ENCODE peak calls at places on chromosome 10, in nine cellular contexts. O is tibial nerve, N is HCT116, H is AG04449, Q is small intestine, W is ovary, X is NB4, M is hepatocyte, A is IMR-90. I is an unnamed sample.

GRCh38 chr10:111830360-111830759 is 353.2 kb downstream of the GPAM start:
- DNase-seq in H (no peak), Q (no peak), O (no peak), X (no peak), W (no peak), N (no peak), M (no peak), A (no peak), I (no peak)

GRCh38 chr10:43204943-43205671 is 61.8 kb downstream of the RASGEF1A start:
- DNase-seq in M (peak), A (peak), N (peak), H (no peak), W (peak), O (no peak), Q (peak), X (peak), I (peak)

GRCh38 chr10:56905051-56905450 is 544.0 kb upstream of the ZWINT start:
- DNase-seq in Q (no peak), H (no peak), O (no peak), N (no peak), A (no peak), M (no peak), W (no peak), X (no peak), I (no peak)

GRCh38 chr10:25902002-25902401 is 32.0 kb upstream of the MYO3A start:
- DNase-seq in M (no peak), O (no peak), W (no peak), H (no peak), N (no peak), X (no peak), A (no peak), Q (no peak), I (no peak)

GRCh38 chr10:132970641-132971438 is 28.5 kb upstream of the CFAP46 start:
- DNase-seq in N (no peak), X (no peak), O (no peak), H (no peak), A (no peak), Q (no peak), W (no peak), M (no peak), I (no peak)

GRCh38 chr10:132709471-132709951 is 76.4 kb downstream of the NKX6-2 start:
- DNase-seq in A (no peak), H (no peak), N (no peak), W (peak), M (no peak), Q (no peak), O (no peak), X (no peak), I (no peak)

GRCh38 chr10:84308481-84309304 is 19.7 kb upstream of the CCSER2 start:
- DNase-seq in Q (peak), M (no peak), X (peak), N (no peak), O (peak), H (peak), A (peak), W (no peak), I (no peak)

GRCh38 chr10:95445223-95445836 is 115.8 kb downstream of the SORBS1 start:
- DNase-seq in H (peak), O (peak), A (peak), N (peak), W (peak), Q (peak), X (no peak), M (peak), I (peak)

GRCh38 chr10:7408494-7409044 is 2.3 kb downstream of the SFMBT2 start:
- DNase-seq in N (no peak), X (peak), H (no peak), Q (no peak), O (peak), M (peak), W (peak), A (peak), I (no peak)

GRCh38 chr10:127314797-127315196 is 118.4 kb upstream of the INSYN2A start:
- DNase-seq in A (no peak), H (no peak), Q (no peak), M (no peak), O (no peak), W (no peak), N (no peak), X (no peak), I (no peak)

GRCh38 chr10:79023489-79024162 is 45.1 kb upstream of the ZMIZ1 start:
- DNase-seq in H (no peak), O (peak), Q (peak), N (no peak), A (no peak), X (no peak), W (peak), M (no peak), I (no peak)

GRCh38 chr10:67107670-67108069 is 181.8 kb downstream of the LRRTM3 start:
- DNase-seq in N (no peak), X (no peak), Q (no peak), H (no peak), O (no peak), W (no peak), A (no peak), M (no peak), I (no peak)

GRCh38 chr10:84329094-84329611 is 764 bp downstream of the CCSER2 start:
- DNase-seq in M (peak), A (peak), O (no peak), X (peak), W (no peak), N (no peak), Q (peak), H (no peak), I (no peak)

GRCh38 chr10:103897241-103897774 is 20.7 kb downstream of the STN1 start:
- DNase-seq in H (no peak), W (no peak), N (no peak), Q (no peak), O (no peak), A (no peak), M (no peak), X (no peak), I (no peak)

GRCh38 chr10:123019264-123019663 is 10.5 kb downstream of the ACADSB start:
- DNase-seq in A (no peak), Q (no peak), W (no peak), O (no peak), M (no peak), H (no peak), X (no peak), N (no peak), I (no peak)

GRCh38 chr10:69439350-69439739 is 11.9 kb upstream of the TSPAN15 start:
- DNase-seq in Q (peak), X (peak), N (no peak), A (no peak), H (no peak), M (no peak), O (no peak), W (no peak), I (no peak)

GRCh38 chr10:11810313-11810766 is 12.8 kb upstream of the PROSER2 start:
- DNase-seq in H (no peak), A (peak), X (no peak), M (no peak), N (no peak), W (no peak), O (no peak), Q (no peak), I (no peak)

GRCh38 chr10:92480422-92480821 is 93.5 kb downstream of the IDE start:
- DNase-seq in Q (no peak), W (no peak), A (no peak), H (no peak), N (no peak), X (no peak), O (no peak), M (no peak), I (no peak)

GRCh38 chr10:8596929-8597472 is 542.5 kb downstream of the GATA3 start:
- DNase-seq in X (no peak), N (no peak), Q (no peak), M (no peak), H (no peak), A (no peak), W (no peak), O (no peak), I (no peak)

GRCh38 chr10:45368181-45368580 is 5.8 kb upstream of the ALOX5 start:
- DNase-seq in H (no peak), Q (no peak), O (no peak), X (no peak), A (no peak), M (no peak), W (no peak), N (no peak), I (no peak)

GRCh38 chr10:70964881-70965280 is 76.5 kb upstream of the PCBD1 start:
- DNase-seq in X (no peak), A (no peak), W (no peak), O (no peak), N (no peak), H (no peak), Q (no peak), M (no peak), I (no peak)

GRCh38 chr10:119337796-119338432 is 130.5 kb downstream of the GRK5 start:
- DNase-seq in Q (no peak), N (no peak), M (no peak), W (no peak), A (peak), X (no peak), H (no peak), O (no peak), I (no peak)

GRCh38 chr10:51527806-51528205 is 171.6 kb downstream of the CSTF2T start:
- DNase-seq in X (no peak), O (no peak), W (no peak), H (no peak), A (no peak), M (no peak), Q (no peak), N (no peak), I (no peak)

GRCh38 chr10:101293007-101293723 is 60.8 kb upstream of the BTRC start:
- DNase-seq in N (no peak), H (no peak), M (no peak), W (no peak), O (no peak), Q (no peak), X (no peak), A (no peak), I (no peak)

GRCh38 chr10:51117794-51118193 is 43.5 kb downstream of the PRKG1 start:
- DNase-seq in M (no peak), X (no peak), Q (no peak), W (no peak), N (no peak), O (no peak), H (no peak), A (peak), I (no peak)

GRCh38 chr10:116287906-116288501 is 15.0 kb upstream of the GFRA1 start:
- DNase-seq in A (peak), W (peak), N (peak), O (peak), X (peak), Q (peak), M (peak), H (no peak), I (no peak)

GRCh38 chr10:116460219-116460618 is 32.6 kb downstream of the PNLIPRP3 start:
- DNase-seq in X (no peak), N (no peak), M (no peak), W (no peak), O (no peak), Q (no peak), A (no peak), H (no peak), I (no peak)

GRCh38 chr10:130137077-130137448 is 872 bp downstream of the GLRX3 start:
- DNase-seq in W (no peak), M (peak), Q (peak), O (no peak), H (no peak), A (peak), X (peak), N (no peak), I (no peak)

GRCh38 chr10:71187600-71187999 is 24.8 kb upstream of the UNC5B start:
- DNase-seq in O (peak), M (no peak), W (peak), H (no peak), N (no peak), A (no peak), Q (no peak), X (no peak), I (no peak)

GRCh38 chr10:62335326-62335725 is 38.8 kb upstream of the ZNF365 start:
- DNase-seq in N (no peak), X (no peak), A (peak), W (no peak), Q (no peak), M (no peak), H (no peak), O (no peak), I (no peak)

GRCh38 chr10:102068216-102068615 is 3.1 kb downstream of the HPS6 start:
- DNase-seq in Q (peak), N (no peak), O (peak), X (no peak), H (no peak), A (no peak), M (peak), W (peak), I (no peak)

GRCh38 chr10:132920101-132920925 is 22.1 kb downstream of the CFAP46 start:
- DNase-seq in M (no peak), W (no peak), A (no peak), O (no peak), X (no peak), H (no peak), N (no peak), Q (no peak), I (no peak)

GRCh38 chr10:128305601-128306345 is 179.6 kb upstream of the MKI67 start:
- DNase-seq in X (no peak), M (no peak), O (no peak), N (no peak), A (no peak), Q (no peak), H (no peak), W (no peak), I (no peak)

GRCh38 chr10:1154531-1154930 is 98.3 kb downstream of the WDR37 start:
- DNase-seq in A (no peak), H (no peak), Q (no peak), N (no peak), W (no peak), M (no peak), O (no peak), X (no peak), I (no peak)

GRCh38 chr10:117439243-117439912 is 64.1 kb upstream of the PDZD8 start:
- DNase-seq in M (peak), O (peak), Q (no peak), X (no peak), W (no peak), H (peak), N (no peak), A (peak), I (peak)

GRCh38 chr10:99232357-99232999 is 3.2 kb downstream of the HPSE2 start:
- DNase-seq in H (no peak), X (peak), M (peak), W (no peak), O (no peak), A (no peak), Q (no peak), N (no peak), I (no peak)

GRCh38 chr10:97003804-97004201 is 171.7 kb downstream of the LCOR start:
- DNase-seq in N (no peak), H (no peak), A (no peak), O (no peak), W (no peak), Q (no peak), M (no peak), X (no peak), I (no peak)
- H3K4me3 ChIP-seq in N (no peak), H (no peak), A (no peak), O (no peak), W (no peak), Q (no peak), M (no peak), X (no peak), I (no peak)

DNA sequence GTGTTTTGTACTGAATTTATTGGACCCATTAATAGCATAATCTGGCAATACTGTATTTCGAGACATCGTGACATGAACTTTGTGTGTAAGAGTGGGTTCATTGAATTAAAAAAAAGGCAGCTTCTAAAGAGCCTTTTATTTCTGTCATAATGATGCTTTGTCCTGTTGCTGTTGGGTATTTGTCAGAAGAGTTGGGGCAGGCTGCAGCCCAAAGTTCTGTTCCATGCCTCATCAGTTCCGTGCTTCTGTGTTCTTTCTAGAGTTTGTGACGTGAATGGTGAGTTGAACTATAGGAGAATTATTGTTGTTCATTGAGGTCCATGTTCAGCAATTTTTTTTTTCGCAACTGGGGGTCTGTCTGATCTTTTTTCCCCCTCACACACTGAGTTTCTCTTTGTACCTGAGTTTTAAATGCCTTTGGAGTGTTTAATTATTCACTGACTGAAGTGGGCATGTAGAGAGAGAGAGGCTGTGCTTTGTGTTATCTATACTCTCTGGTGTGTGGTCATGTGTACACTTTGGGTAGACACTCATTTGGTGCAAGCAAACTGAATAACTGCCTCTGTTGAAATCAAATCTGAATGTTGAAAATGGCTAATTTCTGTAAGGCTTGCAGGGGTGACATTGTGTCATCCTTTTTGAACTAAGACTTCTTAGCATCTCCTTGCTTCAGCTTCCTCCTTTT is 69.8 kb downstream of the ADD3 start:
- DNase-seq in M (no peak), O (no peak), X (peak), Q (no peak), H (no peak), A (no peak), N (no peak), W (no peak), I (no peak)
- H3K4me3 ChIP-seq in M (peak), O (peak), X (peak), Q (peak), H (no peak), A (no peak), N (no peak), W (no peak), I (peak)

DNA sequence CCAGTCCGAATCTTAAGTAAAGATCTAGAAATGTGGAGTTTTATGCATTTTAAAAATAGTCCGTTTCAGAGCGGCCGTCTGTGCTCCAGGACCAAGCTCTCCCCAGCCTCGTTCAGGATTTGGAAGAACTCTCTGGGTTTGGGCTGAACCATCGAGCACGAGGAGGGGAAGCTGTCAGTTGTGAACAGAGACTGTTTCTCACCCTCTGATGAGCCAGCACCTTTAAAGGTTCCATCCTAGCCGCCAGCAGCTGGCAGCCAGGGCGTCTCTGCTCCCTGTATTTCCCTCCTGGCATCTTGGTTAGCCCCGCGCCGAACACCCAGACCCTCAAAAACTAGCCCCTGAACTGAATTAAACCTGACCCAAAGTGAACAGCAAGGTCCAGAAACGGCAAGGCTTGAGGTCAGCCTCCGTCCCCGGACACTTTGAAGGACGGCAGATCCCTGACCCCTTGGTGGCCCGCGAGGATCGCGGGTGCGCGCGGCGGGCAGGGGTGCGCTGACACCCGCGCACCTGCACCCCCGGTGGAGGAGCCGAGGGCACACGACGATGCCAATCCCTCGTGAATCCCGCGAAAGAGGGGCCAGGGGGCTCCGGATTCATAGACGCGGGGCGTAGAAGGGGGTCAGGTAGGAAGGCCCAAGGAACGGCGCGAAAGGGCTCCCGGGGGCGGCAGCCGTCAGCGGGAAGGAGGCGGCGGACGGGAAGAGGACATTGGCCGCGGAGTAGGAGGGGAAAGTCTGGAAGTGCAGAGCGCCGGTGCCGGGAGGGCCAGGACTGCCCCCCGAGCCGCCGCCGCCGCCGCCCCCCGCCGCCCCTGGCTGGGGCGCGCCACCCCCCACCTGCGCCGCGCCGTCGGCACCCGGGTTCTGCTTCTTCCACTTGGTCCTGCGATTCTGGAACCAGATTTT is 2.8 kb downstream of the NKX1-2 start:
- DNase-seq in M (no peak), A (no peak), N (no peak), H (no peak), X (no peak), O (no peak), W (no peak), Q (no peak), I (no peak)
- H3K4me3 ChIP-seq in M (peak), A (no peak), N (no peak), H (no peak), X (no peak), O (peak), W (no peak), Q (no peak), I (no peak)

DNA sequence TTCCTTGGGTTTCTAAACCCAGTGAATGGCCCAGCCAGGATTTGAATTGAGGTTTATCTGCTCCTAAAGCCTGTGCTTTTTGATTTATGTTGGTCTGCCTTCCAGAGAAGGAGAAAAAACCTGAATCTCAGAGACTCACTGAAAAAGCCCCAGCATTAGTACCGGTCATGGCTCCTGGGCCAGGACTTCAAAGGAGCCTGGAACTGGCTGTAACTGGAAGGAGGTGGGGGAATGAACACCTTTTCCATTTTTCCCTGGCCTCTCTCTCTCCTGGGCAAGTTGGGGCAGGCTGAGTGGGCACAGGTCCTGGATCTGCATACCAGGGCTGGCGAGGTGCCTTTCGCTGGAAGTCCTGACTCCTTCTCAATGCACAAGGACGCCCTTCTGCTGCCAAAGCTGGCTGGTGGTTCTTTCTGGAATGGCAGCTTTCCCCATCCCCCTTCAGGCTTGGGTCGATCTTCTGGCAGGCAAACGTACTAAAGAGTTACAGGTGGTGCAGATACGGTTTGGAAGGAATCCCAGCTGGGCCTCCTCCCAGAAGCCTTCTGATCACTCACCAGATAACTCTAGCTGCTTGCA is 268.2 kb downstream of the PTEN start:
- DNase-seq in Q (peak), N (no peak), O (no peak), W (no peak), X (no peak), H (no peak), M (no peak), A (no peak), I (no peak)
- H3K4me3 ChIP-seq in Q (no peak), N (no peak), O (no peak), W (no peak), X (no peak), H (no peak), M (no peak), A (no peak), I (no peak)

DNA sequence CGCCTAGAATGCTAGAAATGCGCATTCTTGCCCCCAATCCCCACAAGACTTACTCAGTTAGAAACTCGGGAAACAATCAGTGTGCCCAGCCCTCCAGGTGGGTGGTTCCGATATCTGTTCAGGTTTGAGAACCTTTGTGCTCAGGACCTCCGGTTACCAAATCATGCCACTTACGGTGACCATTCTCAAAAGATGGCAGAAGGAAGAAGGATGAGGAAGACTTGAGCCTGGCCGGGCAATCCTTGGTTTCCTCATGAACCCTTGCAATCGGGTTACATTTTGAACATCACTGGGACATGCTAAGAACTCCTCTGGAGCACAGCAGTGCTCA is 52.1 kb downstream of the RBM17 start:
- DNase-seq in O (no peak), N (no peak), A (no peak), X (no peak), M (no peak), H (no peak), W (no peak), Q (no peak), I (no peak)
- H3K4me3 ChIP-seq in O (peak), N (no peak), A (peak), X (peak), M (no peak), H (peak), W (no peak), Q (no peak), I (peak)

I was measured in epithelial cell of proximal tubule.